ENCODE peak calls at places on chromosome 14, in five cellular contexts. L is uterus, W is lung, S is HepG2, J is cardiac muscle cell. C is an unnamed sample.

GRCh38 chr14:94395306-94395899 is 7.0 kb upstream of the SERPINA1 start:
- DNase-seq in S (no peak), J (no peak), W (no peak), L (no peak), C (no peak)

GRCh38 chr14:94045101-94045500 is 19.0 kb downstream of the OTUB2 start:
- DNase-seq in J (no peak), L (no peak), W (no peak), S (no peak), C (no peak)

GRCh38 chr14:65872536-65872935 is 460.0 kb downstream of the FUT8 start:
- DNase-seq in L (no peak), J (no peak), W (no peak), S (no peak), C (no peak)

GRCh38 chr14:25537846-25538455 is 488.0 kb upstream of the STXBP6 start:
- DNase-seq in S (peak), W (no peak), J (peak), L (no peak), C (peak)

GRCh38 chr14:67493092-67493717 is 4.7 kb upstream of the TMEM229B start:
- DNase-seq in W (no peak), J (no peak), S (no peak), L (no peak), C (no peak)

GRCh38 chr14:95297832-95298231 is 21.9 kb downstream of the CLMN start:
- DNase-seq in W (no peak), S (no peak), J (no peak), L (no peak), C (no peak)

GRCh38 chr14:32512348-32512747 is 183.2 kb downstream of the AKAP6 start:
- DNase-seq in W (no peak), S (no peak), L (no peak), J (no peak), C (no peak)

GRCh38 chr14:63513756-63514155 is 29.4 kb downstream of the PPP2R5E start:
- DNase-seq in W (no peak), J (no peak), S (no peak), L (no peak), C (no peak)

GRCh38 chr14:51202914-51203665 is 37.0 kb upstream of the TMX1 start:
- DNase-seq in W (no peak), L (no peak), S (no peak), J (no peak), C (no peak)

GRCh38 chr14:68508581-68508980 is 284.3 kb downstream of the ZFP36L1 start:
- DNase-seq in S (no peak), L (no peak), W (no peak), J (no peak), C (no peak)

GRCh38 chr14:93939304-93940229 is 12.4 kb downstream of the FAM181A start:
- DNase-seq in W (peak), J (peak), S (no peak), L (peak), C (peak)

GRCh38 chr14:70955543-70956480 is 48.6 kb downstream of the PCNX1 start:
- DNase-seq in J (peak), S (peak), W (no peak), L (no peak), C (no peak)

GRCh38 chr14:104098272-104099095 is 13.0 kb downstream of the ASPG start:
- DNase-seq in S (no peak), W (no peak), L (no peak), J (no peak), C (no peak)

GRCh38 chr14:26730929-26731618 is 133.2 kb upstream of the NOVA1 start:
- DNase-seq in J (peak), L (no peak), W (no peak), S (no peak), C (peak)
- TF ChIP-seq CTCF in J (peak), L (no peak), W (no peak), S (no peak), C (peak)

GRCh38 chr14:36751116-36751515 is 89.5 kb downstream of the PAX9 start:
- DNase-seq in L (no peak), W (no peak), S (no peak), J (no peak), C (no peak)
- H3K27ac ChIP-seq in L (no peak), W (no peak), S (no peak), J (no peak), C (no peak)

DNA sequence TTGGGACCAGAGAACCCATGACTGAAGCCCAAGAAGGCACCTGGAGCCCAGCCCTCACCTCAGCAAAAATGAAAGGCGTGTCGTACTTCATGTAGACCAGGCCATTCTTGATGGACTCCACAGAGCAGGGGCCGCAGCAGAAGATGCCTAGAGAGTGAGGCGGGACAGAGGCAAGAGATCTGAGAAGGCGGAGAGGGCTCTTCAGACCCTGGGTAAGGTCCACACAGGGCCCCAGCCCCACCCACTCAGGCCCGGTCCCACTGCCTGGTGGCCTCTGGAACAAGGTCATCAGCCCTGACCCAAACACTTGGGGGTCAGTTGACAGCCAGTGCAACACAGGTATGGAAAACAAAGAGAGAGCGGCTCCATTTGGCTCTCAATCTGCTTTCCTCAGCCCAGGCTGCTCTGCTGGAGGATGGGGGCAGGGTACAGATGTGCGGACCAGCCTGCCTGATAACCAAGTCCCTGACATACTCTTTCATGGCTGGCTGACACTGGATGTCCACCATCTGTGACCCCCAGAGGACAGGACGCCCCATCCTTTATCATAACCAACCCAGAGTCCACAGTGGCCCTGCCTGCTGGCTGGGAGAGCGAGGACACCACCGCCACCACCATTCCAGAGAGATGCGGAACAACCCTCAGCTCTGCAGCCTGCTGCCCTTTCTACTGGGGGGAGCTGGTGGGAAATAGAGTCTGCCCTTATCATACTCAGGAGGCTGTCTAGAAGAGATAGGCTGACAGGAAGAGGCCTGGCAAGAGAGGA is 6.9 kb downstream of the TGM1 start:
- DNase-seq in L (no peak), S (peak), J (no peak), W (no peak), C (no peak)
- TF ChIP-seq CTCF in L (no peak), S (no peak), J (no peak), W (no peak), C (no peak)

DNA sequence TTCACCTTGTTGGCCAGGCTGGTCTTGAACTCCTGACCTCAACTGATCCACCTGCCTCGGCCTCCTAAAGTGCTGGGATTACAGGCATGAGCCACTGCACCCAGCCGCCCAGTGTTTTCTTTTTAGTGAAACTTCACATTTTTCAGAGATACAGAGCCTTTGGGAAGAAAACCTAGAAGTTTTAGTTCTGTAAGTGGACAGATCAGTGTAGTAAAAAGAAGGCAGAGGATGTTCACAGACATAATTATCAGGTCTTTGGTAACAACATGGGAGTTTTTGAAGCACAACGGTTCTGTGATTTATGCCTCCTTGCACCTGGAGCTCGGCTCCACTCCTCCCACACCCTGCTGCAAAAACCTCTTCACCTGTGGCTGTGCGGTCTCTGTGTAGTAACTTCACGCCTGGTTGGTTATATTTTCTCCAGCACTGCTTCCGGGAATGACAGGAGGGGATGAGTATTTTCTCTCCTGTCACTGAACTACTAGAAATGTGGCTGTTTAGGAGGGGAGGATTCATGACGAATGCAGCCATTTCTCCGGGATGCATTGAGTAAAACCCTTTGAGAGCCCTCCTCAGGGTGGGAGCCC is 67.0 kb downstream of the ARF6 start:
- DNase-seq in S (no peak), J (no peak), L (no peak), W (no peak), C (no peak)
- H3K27ac ChIP-seq in S (no peak), J (no peak), L (no peak), W (no peak), C (no peak)

DNA sequence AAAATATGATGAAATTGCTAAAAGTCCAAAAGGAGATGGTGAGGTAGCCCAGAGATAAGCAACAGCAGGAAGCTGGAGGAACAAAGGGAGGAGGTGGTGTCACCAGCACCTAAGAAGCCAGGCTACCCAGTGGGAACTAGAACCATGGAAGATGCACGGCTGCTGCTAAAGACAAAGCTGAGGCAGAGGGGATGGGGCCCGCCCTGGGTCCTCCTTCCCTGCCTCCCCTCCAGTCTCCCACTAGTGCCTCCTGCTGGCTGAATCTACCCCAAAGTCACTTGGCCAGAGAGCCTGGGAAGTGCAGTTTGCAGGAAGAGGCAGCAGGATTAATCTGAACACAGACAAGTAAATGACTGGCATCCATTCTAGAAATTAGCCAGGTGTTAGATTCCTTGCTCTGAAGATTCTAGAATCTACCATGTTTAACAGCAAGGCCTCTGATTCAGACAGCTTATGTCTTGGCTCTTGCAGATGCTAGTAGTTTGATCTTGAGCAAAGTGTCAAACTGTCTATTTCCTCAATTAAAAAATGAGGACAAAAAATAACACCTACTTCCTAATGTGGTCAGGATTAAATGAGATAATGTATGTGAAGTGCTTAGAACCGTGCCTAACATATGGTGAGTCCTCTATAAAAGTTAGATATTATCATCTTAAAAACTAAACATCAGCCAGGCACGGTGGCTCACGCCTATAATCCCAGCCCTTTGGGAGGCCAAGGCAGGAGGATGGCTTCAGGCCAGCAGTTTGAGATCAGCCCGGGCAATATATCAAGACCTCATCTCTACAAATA is 5.9 kb upstream of the LRP10 start:
- DNase-seq in W (no peak), S (no peak), L (no peak), J (no peak), C (no peak)
- TF ChIP-seq CTCF in W (no peak), S (peak), L (no peak), J (peak), C (no peak)

GRCh38 chr14:55578511-55578910 is 1.5 kb upstream of the KTN1 start:
- DNase-seq in S (no peak), J (no peak), L (no peak), W (no peak), C (no peak)
- H3K27ac ChIP-seq in S (no peak), J (peak), L (peak), W (no peak), C (peak)

GRCh38 chr14:61322011-61322798 is 826 bp downstream of the PRKCH start:
- DNase-seq in W (peak), J (peak), S (no peak), L (no peak), C (peak)

GRCh38 chr14:61320806-61321384 is 484 bp upstream of the PRKCH start:
- DNase-seq in S (no peak), W (no peak), J (no peak), L (no peak), C (no peak)

GRCh38 chr14:61319706-61320105 is 1.7 kb upstream of the PRKCH start:
- DNase-seq in L (no peak), W (no peak), S (no peak), J (no peak), C (no peak)

GRCh38 chr14:61322799-61323290 is 1.5 kb downstream of the PRKCH start:
- DNase-seq in W (peak), L (no peak), J (peak), S (no peak), C (no peak)

GRCh38 chr14:61321385-61322010 is at the start of gene PRKCH:
- DNase-seq in W (peak), L (peak), J (peak), S (peak), C (peak)
- TF ChIP-seq CTCF in W (no peak), L (no peak), J (peak), S (peak), C (no peak)

GRCh38 chr14:99756796-99757195 is 36.4 kb upstream of the EML1 start:
- DNase-seq in S (no peak), W (no peak), L (no peak), J (no peak), C (no peak)
- H3K27ac ChIP-seq in S (no peak), W (peak), L (peak), J (no peak), C (peak)

GRCh38 chr14:89851031-89851430 is 103.5 kb downstream of the EFCAB11 start:
- DNase-seq in J (no peak), S (no peak), W (no peak), L (no peak), C (no peak)

GRCh38 chr14:89845346-89845745 is 109.2 kb downstream of the EFCAB11 start:
- DNase-seq in J (no peak), W (no peak), S (no peak), L (no peak), C (no peak)

GRCh38 chr14:89844508-89844907 is 110.0 kb downstream of the EFCAB11 start:
- DNase-seq in W (no peak), J (no peak), S (no peak), L (no peak), C (no peak)

GRCh38 chr14:89849931-89850330 is 104.6 kb downstream of the EFCAB11 start:
- DNase-seq in L (no peak), S (no peak), W (no peak), J (no peak), C (no peak)

DNA sequence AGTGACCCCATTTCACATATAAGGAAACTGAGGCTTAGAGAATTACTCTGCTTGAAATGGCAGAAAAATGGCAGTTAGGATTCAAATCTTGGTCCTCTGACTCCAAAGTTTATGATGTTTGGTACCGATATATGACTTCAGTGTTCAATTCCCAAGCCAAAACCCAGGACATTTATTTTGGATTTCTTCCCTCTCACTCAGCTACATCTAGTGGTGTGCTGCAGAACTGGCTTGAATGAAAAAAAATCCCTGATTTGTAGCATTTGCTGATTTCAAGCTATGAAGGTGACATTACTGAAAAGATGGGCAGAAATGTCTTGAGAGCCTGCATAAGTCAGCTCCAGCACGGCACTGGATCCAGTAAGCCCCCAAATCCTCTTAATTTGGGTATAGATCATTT is 106.4 kb downstream of the EFCAB11 start:
- DNase-seq in J (no peak), L (no peak), S (no peak), W (no peak), C (no peak)
- TF ChIP-seq CTCF in J (peak), L (no peak), S (no peak), W (no peak), C (no peak)